ENCODE peak calls at places on chromosomes 3 and 15, in six cellular contexts. V is ovary, X is SK-N-SH, B is upper lobe of left lung, L is A549, R is tibial nerve. P is an unnamed sample.

GRCh38 chr3:78589778-78590177 is 1178.0 kb downstream of the ROBO1 start:
- DNase-seq in B (no peak), L (no peak), R (no peak), X (no peak), V (no peak), P (no peak)

GRCh38 chr3:100040846-100041245 is 73.5 kb downstream of the FILIP1L start:
- DNase-seq in V (no peak), L (no peak), R (no peak), B (no peak), X (no peak), P (no peak)

GRCh38 chr3:139654637-139655365 is 23.0 kb downstream of the NMNAT3 start:
- DNase-seq in B (no peak), V (no peak), L (no peak), X (no peak), R (no peak), P (no peak)

GRCh38 chr15:71366926-71367325 is 251.7 kb downstream of the THSD4 start:
- DNase-seq in R (no peak), B (no peak), V (no peak), L (no peak), X (no peak), P (no peak)

GRCh38 chr3:125602752-125603649 is 7.7 kb upstream of the OSBPL11 start:
- DNase-seq in B (no peak), X (no peak), R (no peak), L (no peak), V (no peak), P (no peak)

GRCh38 chr3:93973160-93974126 is at the start of gene PROS1:
- DNase-seq in L (peak), X (peak), R (peak), B (peak), V (peak), P (peak)

GRCh38 chr3:27613846-27614500 is 108.2 kb downstream of the EOMES start:
- DNase-seq in V (no peak), B (no peak), R (no peak), L (no peak), X (no peak), P (no peak)

GRCh38 chr3:141153679-141153966 is 78.0 kb upstream of the PXYLP1 start:
- DNase-seq in X (no peak), R (no peak), V (no peak), L (no peak), B (no peak), P (no peak)

GRCh38 chr3:186432189-186432588 is 70.2 kb upstream of the DGKG start:
- DNase-seq in L (no peak), B (no peak), X (peak), R (no peak), V (no peak), P (peak)

GRCh38 chr15:46677491-46677890 is 1039.8 kb upstream of the SEMA6D start:
- DNase-seq in V (no peak), B (no peak), R (no peak), X (no peak), L (no peak), P (no peak)

GRCh38 chr15:79101866-79102581 is 11.4 kb upstream of the RASGRF1 start:
- DNase-seq in L (no peak), R (no peak), X (no peak), B (no peak), V (no peak), P (peak)

DNA sequence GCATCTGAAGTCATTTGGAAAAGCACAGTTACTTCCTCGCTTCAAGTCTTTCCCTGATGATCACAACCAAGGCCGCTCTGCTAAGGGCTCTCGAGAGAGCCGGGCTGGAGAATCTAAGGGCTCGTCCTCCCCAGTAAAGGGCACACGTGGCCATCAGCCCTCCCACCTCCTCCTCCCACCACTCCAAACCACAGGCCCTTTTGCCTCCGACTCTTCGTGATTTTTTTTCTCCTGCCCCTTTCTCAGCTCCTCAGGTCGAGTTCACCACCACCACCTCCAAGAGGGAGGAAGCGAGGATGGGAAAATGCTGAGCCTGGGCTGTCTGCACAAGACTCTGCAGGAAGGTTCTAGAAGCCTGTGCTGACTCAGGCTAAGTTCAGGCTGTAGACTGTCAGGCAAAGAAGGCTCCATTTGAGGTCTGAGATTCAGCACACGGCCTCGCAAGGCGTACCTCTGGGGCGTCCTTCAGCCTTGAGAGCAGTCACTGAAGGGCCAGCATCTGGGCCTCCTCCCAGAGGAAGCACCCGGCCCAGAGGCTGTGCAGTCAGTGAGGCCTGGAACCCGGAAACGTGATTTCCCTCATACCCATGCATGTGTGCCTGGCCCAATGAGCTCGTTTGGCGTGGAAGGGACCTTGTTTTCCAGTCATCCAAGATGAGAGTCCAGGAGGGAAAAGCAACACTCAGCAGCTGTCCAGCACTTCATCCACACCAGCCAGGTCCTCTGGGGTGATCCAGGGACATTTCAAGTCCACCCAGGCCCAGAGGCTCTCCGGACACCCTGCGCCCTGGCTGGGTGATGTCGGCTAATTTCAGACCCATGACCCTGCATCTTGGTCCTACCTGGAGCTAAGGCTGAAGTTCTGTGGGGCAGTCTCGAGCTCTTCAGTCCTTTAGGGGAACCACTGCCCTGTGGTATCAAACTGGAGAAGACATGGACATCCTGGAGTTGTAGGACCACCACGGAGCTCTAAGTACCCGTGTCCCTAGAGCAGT is 196.8 kb downstream of the XXYLT1 start:
- DNase-seq in X (no peak), R (no peak), V (peak), L (no peak), B (no peak), P (no peak)
- H3K27ac ChIP-seq in X (no peak), R (no peak), V (no peak), L (no peak), B (no peak), P (no peak)

GRCh38 chr3:170572665-170573253 is 13.1 kb downstream of the SLC7A14 start:
- DNase-seq in R (no peak), L (no peak), X (no peak), B (no peak), V (no peak), P (no peak)
- TF ChIP-seq EP300 in R (no peak), L (no peak), X (no peak), B (no peak), V (no peak), P (no peak)

GRCh38 chr15:94298359-94298758 is 67.0 kb downstream of the MCTP2 start:
- DNase-seq in V (no peak), B (peak), R (no peak), L (no peak), X (no peak), P (no peak)
- H3K27ac ChIP-seq in V (no peak), B (peak), R (no peak), L (no peak), X (no peak), P (no peak)

GRCh38 chr3:15206662-15207576 is 873 bp downstream of the CAPN7 start:
- DNase-seq in V (peak), B (no peak), R (peak), X (peak), L (peak), P (no peak)
- TF ChIP-seq EP300 in V (no peak), B (no peak), R (peak), X (no peak), L (no peak), P (no peak)

DNA sequence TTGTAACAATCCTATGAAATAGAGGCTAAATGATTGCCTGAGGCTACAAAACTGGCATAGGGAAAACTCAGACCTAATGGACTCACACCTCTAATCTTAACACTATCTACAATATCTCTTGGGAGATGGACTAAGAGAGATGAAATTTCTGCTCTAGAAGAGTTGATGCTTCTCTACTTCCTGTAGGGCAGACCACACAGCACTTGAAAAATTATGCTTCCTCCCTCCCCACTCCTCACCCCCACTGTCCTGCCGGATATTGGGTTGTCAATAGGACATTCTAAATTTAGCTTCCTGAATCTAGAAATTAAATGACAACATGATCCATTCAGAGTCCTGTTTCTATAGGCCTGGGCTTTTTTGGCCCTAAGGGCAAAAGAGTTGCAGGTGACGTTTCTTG is 295.6 kb downstream of the GAP43 start:
- DNase-seq in L (no peak), X (no peak), V (no peak), R (no peak), B (no peak), P (no peak)
- H3K27ac ChIP-seq in L (no peak), X (no peak), V (no peak), R (no peak), B (no peak), P (no peak)

GRCh38 chr3:49411968-49412631 is at the start of the genes RHOA and TCTA:
- DNase-seq in V (peak), R (peak), B (peak), X (peak), L (peak), P (peak)
- TF ChIP-seq EP300 in V (peak), R (peak), B (peak), X (no peak), L (no peak), P (no peak)

DNA sequence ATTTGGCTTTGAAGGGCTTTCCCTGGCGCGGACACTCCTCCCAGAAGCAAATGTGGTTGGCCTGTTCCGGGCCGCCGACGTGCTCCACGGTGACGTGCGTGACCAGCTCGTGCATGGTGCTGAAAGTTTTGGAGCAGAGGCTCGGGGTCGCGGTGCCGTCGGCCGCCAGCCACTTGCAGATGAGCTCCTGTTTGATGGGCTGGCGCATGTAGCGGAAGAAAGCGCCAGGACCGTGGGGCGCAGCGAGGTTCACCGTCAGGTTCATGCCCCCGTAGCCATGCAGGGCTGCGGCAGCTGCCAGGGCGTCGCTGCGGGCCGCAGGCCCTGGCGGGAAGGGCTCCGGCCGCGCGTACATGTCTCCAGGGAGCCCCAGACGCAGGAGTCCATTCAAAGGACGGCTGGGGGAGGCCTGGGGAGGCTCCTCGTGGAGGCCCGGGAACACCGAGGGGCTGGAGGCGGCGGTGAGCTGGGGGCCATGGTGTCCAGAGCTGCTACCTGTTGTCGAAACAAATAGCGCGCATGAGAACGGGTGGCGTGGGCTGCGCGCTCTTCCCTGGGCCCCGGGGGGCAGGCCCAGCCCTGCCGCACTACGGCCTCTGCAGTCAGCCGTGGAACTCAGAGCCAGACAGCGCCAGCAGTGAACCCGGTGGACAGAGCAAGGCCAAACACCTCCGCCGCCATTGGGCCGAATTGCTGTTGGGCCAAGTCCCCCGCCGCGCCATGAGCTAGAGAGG is 10.2 kb downstream of the ZIC4 start:
- DNase-seq in B (peak), X (no peak), V (no peak), R (no peak), L (no peak), P (no peak)
- H3K27ac ChIP-seq in B (no peak), X (no peak), V (no peak), R (no peak), L (no peak), P (no peak)

GRCh38 chr15:47708116-47708515 is 9.2 kb upstream of the SEMA6D start:
- DNase-seq in L (no peak), B (no peak), R (no peak), X (no peak), V (no peak), P (no peak)
- TF ChIP-seq EP300 in L (no peak), B (no peak), R (peak), X (no peak), V (no peak), P (no peak)

P was measured in esophagus muscularis mucosa.